ENCODE peak calls at places on chromosome 1, in five cellular contexts. H is Caco-2, I is body of pancreas, W is heart left ventricle, B is ovary. Z is an unnamed sample.

GRCh38 chr1:221118176-221118937 is 239.1 kb downstream of the HLX start:
- DNase-seq in H (no peak), I (no peak), W (peak; percentile 35), B (no peak), Z (no peak)

GRCh38 chr1:192378276-192378675 is 61.5 kb downstream of the RGS21 start:
- DNase-seq in H (no peak), I (no peak), W (no peak), B (no peak), Z (no peak)

GRCh38 chr1:183622884-183623785 is 12.4 kb downstream of the ARPC5 start:
- DNase-seq in H (peak; percentile 70), I (peak; percentile 62), W (peak; percentile 53), B (peak; percentile 57), Z (peak; percentile 59)

GRCh38 chr1:185823471-185823870 is 89.3 kb downstream of the HMCN1 start:
- DNase-seq in H (no peak), I (no peak), W (no peak), B (no peak), Z (no peak)

GRCh38 chr1:209742409-209743144 is 13.3 kb upstream of the TRAF3IP3 start:
- DNase-seq in H (no peak), I (no peak), W (no peak), B (no peak), Z (no peak)

GRCh38 chr1:206751891-206752290 is 18.7 kb upstream of the IL19 start:
- DNase-seq in H (no peak), I (no peak), W (no peak), B (no peak), Z (no peak)

GRCh38 chr1:244315996-244316395 is 135.7 kb downstream of the ADSS2 start:
- DNase-seq in H (no peak), I (no peak), W (no peak), B (no peak), Z (no peak)

GRCh38 chr1:159898527-159898926 is 1.4 kb downstream of the CFAP45 start:
- DNase-seq in H (no peak), I (no peak), W (no peak), B (no peak), Z (no peak)

GRCh38 chr1:99507906-99508732 is 137.8 kb upstream of the PALMD start:
- DNase-seq in H (no peak), I (no peak), W (no peak), B (no peak), Z (no peak)

GRCh38 chr1:85566890-85567289 is 13.7 kb upstream of the CCN1 start:
- DNase-seq in H (no peak), I (no peak), W (no peak), B (no peak), Z (no peak)
- H3K4me1 ChIP-seq in H (peaks cover 44% of the 10 kb centered on the region), I (no peaks in the 10 kb centered on the region), W (peaks cover 16% of the 10 kb centered on the region), B (no peaks in the 10 kb centered on the region), Z (peaks cover 6% of the 10 kb centered on the region)

DNA sequence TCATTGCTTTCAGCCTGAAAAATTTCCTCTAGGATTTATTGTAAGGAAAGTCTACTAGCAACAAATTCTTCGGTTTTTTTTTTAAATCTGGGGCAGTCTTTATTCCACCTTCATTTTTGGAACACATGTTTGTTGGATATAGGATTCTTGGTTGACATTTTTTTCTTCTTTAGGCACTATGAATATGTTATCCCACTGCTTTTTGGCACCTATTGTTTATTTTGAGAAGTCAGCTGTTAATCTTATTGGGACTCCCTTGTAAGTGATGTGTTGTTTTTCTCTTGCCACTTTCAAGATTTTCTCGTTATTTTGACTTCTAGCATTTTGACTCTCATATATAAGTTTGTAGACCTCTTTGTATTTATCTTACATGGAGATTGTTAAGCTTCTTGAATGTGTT is 99.3 kb downstream of the NPHS2 start:
- DNase-seq in H (no peak), I (no peak), W (no peak), B (no peak), Z (no peak)
- H3K9me3 ChIP-seq in H (peaks cover 24% of the 10 kb centered on the region), I (no peaks in the 10 kb centered on the region), W (peaks cover 32% of the 10 kb centered on the region), B (peaks cover 6% of the 10 kb centered on the region), Z (no peaks in the 10 kb centered on the region)

DNA sequence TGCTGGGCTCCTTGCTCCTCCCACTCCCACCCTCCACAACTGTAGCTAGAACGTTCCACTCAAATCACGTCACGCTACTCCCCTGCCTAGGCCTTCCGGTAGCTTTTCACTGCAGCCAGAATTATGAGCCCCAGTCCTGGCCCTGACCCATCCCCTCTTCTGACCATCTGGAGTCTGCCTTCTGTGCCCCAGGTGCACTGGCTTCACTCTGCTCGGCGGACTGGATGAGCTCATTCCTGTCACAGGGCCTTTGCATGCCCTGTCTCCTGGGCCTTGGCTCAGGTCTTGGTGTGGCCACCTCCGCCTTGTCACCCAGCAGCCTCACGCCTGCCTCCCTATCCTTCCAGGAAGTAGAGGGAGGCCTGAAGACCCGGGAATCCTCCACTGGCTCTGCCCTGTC is 62.5 kb upstream of the ACTL8 start:
- DNase-seq in H (no peak), I (no peak), W (no peak), B (no peak), Z (no peak)
- H3K27me3 ChIP-seq in H (no peaks in the 10 kb centered on the region), I (no peaks in the 10 kb centered on the region), W (no peaks in the 10 kb centered on the region), B (no peaks in the 10 kb centered on the region), Z (no peaks in the 10 kb centered on the region)

GRCh38 chr1:53894644-53895043 is 657 bp downstream of the DIO1 start:
- DNase-seq in H (no peak), I (no peak), W (no peak), B (no peak), Z (no peak)
- H3K4me1 ChIP-seq in H (peaks cover 24% of the 10 kb centered on the region), I (peaks cover 18% of the 10 kb centered on the region), W (peaks cover 12% of the 10 kb centered on the region), B (peaks cover 5% of the 10 kb centered on the region), Z (peaks cover 5% of the 10 kb centered on the region)

DNA sequence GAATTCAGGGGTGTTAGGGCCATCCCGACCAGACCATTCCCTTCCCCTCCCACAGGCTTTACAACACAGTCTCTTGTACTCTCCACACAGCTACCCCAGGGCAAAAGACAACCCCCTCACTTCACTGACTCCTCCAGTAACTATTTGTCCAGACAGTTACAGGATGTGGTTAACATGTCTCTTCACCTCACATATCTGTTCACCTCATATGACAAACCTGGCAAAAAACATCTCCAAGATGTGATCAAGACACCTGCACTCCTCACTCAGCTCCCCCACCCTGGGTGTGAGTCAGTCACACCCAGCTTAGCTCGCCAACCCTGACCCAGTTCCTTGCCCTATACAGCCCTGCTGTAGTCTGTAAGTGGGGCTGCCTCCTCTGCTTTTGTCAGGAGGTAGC is 490.5 kb upstream of the CHRM3 start:
- DNase-seq in H (no peak), I (no peak), W (no peak), B (no peak), Z (no peak)
- H3K9me3 ChIP-seq in H (no peaks in the 10 kb centered on the region), I (no peaks in the 10 kb centered on the region), W (no peaks in the 10 kb centered on the region), B (no peaks in the 10 kb centered on the region), Z (no peaks in the 10 kb centered on the region)

GRCh38 chr1:62304515-62304914 is 14.7 kb downstream of the KANK4 start:
- DNase-seq in H (no peak), I (peak; percentile 44), W (no peak), B (no peak), Z (no peak)
- H3K27me3 ChIP-seq in H (no peaks in the 10 kb centered on the region), I (no peaks in the 10 kb centered on the region), W (no peaks in the 10 kb centered on the region), B (no peaks in the 10 kb centered on the region), Z (no peaks in the 10 kb centered on the region)

Z was measured in HAP-1.